ENCODE peak calls at places on chromosome 1, in seven cellular contexts. S is A549, R is transverse colon, J is H54, K is sigmoid colon, H is heart left ventricle, T is suprapubic skin. Z is an unnamed sample.
A peak's percentile ranks its signal among the peaks of the same experiment; 100 is the strongest.

GRCh38 chr1:77834771-77835334 is 53.6 kb upstream of the NEXN start:
- DNase-seq in J (no peak), H (peak; percentile 41), S (peak; percentile 20), T (no peak), K (peak; percentile 78), R (peak; percentile 20), Z (no peak)

GRCh38 chr1:241706967-241707366 is 54.9 kb downstream of the WDR64 start:
- DNase-seq in J (peak; percentile 26), S (peak; percentile 71), H (no peak), R (no peak), T (no peak), K (no peak), Z (no peak)

GRCh38 chr1:109065137-109065536 is 10.7 kb downstream of the TAF13 start:
- DNase-seq in H (no peak), T (no peak), S (no peak), J (no peak), R (no peak), K (no peak), Z (no peak)

GRCh38 chr1:17725084-17725718 is 29.9 kb upstream of the ACTL8 start:
- DNase-seq in R (no peak), T (no peak), H (no peak), J (peak; percentile 45), S (no peak), K (no peak), Z (no peak)

GRCh38 chr1:40872266-40872665 is 10.1 kb upstream of the CITED4 start:
- DNase-seq in S (no peak), H (no peak), T (no peak), K (no peak), J (no peak), R (no peak), Z (no peak)

GRCh38 chr1:29213055-29213454 is 17.7 kb downstream of the MECR start:
- DNase-seq in R (no peak), K (no peak), H (no peak), S (no peak), T (no peak), J (no peak), Z (no peak)

GRCh38 chr1:50989694-50990093 is 19.6 kb downstream of the CDKN2C start:
- DNase-seq in T (no peak), J (no peak), S (no peak), K (no peak), R (no peak), H (no peak), Z (no peak)

GRCh38 chr1:197695961-197696360 is 79.3 kb downstream of the DENND1B start:
- DNase-seq in H (no peak), K (no peak), R (no peak), J (no peak), S (no peak), T (no peak), Z (no peak)

GRCh38 chr1:1144122-1144842 is 28.4 kb upstream of the C1orf159 start:
- DNase-seq in J (no peak), H (no peak), R (peak; percentile 86), K (no peak), T (no peak), S (no peak), Z (peak; percentile 14)

GRCh38 chr1:178564783-178565180 is 51.9 kb downstream of the TEX35 start:
- DNase-seq in S (no peak), K (no peak), H (no peak), J (no peak), T (no peak), R (no peak), Z (no peak)

GRCh38 chr1:1170891-1171550 is 2.7 kb upstream of the TTLL10 start:
- DNase-seq in H (no peak), S (no peak), R (no peak), J (no peak), K (no peak), T (no peak), Z (no peak)

GRCh38 chr1:209720326-209720725 is 15.7 kb downstream of the HSD11B1 start:
- DNase-seq in T (no peak), H (no peak), R (no peak), S (no peak), K (no peak), J (no peak), Z (no peak)

GRCh38 chr1:178037510-178038253 is 56.2 kb upstream of the RASAL2 start:
- DNase-seq in K (peak; percentile 92), T (peak; percentile 90), H (peak; percentile 91), J (peak; percentile 74), R (peak; percentile 88), S (peak; percentile 83), Z (peak; percentile 63)

GRCh38 chr1:26626994-26627393 is 68.8 kb upstream of the ARID1A start:
- DNase-seq in S (no peak), R (no peak), H (no peak), K (no peak), J (no peak), T (no peak), Z (no peak)

GRCh38 chr1:193542668-193543067 is 356.3 kb upstream of the B3GALT2 start:
- DNase-seq in J (no peak), K (no peak), T (no peak), S (no peak), R (no peak), H (no peak), Z (no peak)

GRCh38 chr1:2258996-2259395 is 30.9 kb downstream of the SKI start:
- DNase-seq in R (no peak), K (no peak), T (no peak), J (no peak), H (no peak), S (no peak), Z (no peak)

DNA sequence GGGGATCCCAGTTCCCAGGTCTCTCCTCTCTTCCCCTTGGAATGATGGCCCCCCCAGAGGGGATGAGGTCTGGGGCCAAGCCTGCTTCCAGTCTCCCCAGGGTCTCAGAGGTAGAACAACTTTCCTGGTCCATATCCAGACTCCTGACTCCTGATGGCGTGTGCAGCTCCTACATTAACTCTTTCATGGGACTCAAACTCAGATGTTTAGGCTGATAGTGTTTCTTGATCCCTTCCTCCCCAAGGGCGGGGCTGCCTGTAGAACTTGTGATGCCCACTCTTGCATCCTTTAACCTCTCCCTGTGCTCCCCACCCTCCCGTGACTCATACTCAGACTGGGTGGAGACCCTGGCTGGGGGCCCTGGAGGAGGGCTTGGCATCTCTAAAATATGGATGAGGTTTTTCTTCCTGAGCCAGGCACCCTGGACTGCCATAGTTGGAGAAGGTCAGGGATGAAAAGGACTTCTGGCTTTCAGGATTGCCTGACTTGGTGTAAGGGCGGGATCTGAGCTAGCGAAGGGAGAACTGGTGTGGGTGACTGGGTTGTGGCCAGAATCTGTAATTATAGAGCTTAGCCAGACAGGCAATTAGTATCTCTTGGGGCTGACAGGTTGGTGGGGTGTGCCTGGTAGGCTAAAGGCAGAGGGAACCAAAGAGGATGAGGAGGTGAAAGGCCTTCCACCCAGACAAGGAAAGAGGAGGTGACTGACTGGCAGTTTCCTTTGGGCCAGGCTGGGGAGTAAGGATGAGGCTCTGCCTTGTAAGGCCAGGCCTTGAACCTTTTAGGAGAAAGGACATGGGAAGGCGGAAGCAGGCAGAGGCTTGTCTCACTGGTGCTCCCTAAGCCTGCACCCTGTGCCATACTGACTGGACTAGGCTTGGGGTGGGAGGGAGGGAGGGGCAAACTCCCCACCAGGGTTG is 1.5 kb downstream of the ATP8B2 start:
- DNase-seq in T (peak; percentile 87), H (peak; percentile 46), R (no peak), S (peak; percentile 40), J (peak; percentile 70), K (peak; percentile 91), Z (peak; percentile 60)
- TF ChIP-seq POLR2A in T (no peak), H (no peak), R (no peak), S (no peak), J (no peak), K (no peak), Z (peak; percentile 55)

GRCh38 chr1:224329842-224330753 is at the start of gene NVL:
- DNase-seq in J (peak; percentile 75), R (peak; percentile 89), K (peak; percentile 87), S (peak; percentile 92), T (peak; percentile 89), H (peak; percentile 88), Z (peak; percentile 93)
- TF ChIP-seq POLR2A in J (peak; percentile 82), R (peak; percentile 70), K (peak; percentile 38), S (peak; percentile 38), T (no peak), H (no peak), Z (peak; percentile 82)

DNA sequence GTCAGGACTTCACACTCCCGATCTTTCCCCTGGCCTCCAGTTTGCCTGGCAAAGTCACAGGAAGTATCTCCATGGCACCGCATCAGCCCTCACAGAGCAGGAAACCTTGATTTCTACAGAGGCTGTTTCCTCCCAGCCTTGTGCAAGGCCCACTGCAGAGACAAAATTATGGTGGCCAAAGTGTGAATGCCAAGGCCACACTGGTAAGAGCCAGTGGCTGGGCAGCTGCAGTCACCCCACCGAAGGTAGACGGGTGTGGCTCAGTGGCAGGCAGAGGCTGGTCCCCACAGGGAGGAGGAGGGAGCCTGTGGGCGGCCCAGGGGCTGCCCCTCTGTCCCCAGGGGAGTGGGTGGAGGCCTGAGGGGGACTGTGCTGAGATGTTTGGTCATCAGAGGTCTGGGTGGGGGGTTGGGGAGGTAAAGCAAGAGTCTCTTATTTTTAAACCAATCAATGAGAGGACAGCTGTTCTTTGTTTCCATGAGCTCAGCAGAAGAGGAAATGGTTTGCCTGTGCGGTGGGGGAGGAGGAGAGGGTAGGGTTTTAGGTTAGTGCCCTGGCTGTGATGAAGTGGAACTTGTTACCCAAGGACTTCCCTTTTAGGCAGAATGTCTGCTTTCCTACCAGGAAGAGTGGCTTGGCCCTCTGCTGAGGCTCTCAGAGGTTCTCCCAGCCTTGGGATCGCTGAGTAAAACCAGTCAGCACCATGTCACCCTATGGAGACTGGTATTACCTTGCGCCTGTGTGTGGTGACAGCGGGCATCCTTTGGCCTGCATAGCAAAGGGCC is 18.0 kb upstream of the BTG2 start:
- DNase-seq in T (no peak), K (peak; percentile 82), S (no peak), H (peak; percentile 79), R (peak; percentile 82), J (no peak), Z (no peak)
- TF ChIP-seq POLR2A in T (peak; percentile 13), K (no peak), S (no peak), H (no peak), R (peak; percentile 34), J (no peak), Z (no peak)

DNA sequence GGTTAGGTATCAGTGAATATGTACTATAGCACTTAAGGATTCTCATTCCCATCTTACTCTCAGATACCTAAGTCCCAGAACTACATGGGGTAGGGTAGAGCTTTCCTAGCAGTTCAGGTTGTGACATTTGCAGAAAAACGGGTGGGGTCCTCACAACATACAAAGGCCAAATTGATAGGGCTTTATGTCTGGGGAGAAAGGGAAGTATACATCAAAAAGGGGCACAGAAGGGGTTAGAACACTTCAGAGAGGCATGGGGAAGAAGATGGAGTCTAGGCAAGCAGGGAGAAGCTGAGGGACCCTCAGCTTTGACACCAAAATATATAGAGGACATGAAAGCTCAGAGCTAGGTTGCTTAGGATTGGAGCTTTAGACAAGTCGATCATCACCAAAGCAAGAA is 3.6 kb downstream of the UROD start:
- DNase-seq in T (no peak), R (no peak), J (no peak), H (no peak), K (no peak), S (no peak), Z (no peak)
- TF ChIP-seq POLR2A in T (no peak), R (no peak), J (no peak), H (no peak), K (no peak), S (no peak), Z (no peak)

GRCh38 chr1:16207318-16208269 is 4.9 kb downstream of the ARHGEF19 start:
- DNase-seq in K (peak; percentile 76), J (peak; percentile 61), R (no peak), T (no peak), H (no peak), S (no peak), Z (no peak)
- TF ChIP-seq POLR2A in K (no peak), J (peak; percentile 34), R (no peak), T (no peak), H (no peak), S (no peak), Z (no peak)

Z was measured in erythroblast.